ENCODE peak calls at places on chromosomes 3 and 15, in four cellular contexts. D is stimulated activated naive B cell treated with anti-CD40 and anti-IgM and Interleukin-4, amounts not matched to agents 10 μg/mL and 1 μg/mL and 100 μg/mL, for 72 hours; B is mesothelial cell of epicardium; T is adipocyte. J is an unnamed sample.

GRCh38 chr3:19073341-19074105 is 74.8 kb upstream of the KCNH8 start:
- DNase-seq in D (no peak), B (no peak), T (no peak), J (no peak)

GRCh38 chr3:13780432-13781173 is 99.3 kb downstream of the WNT7A start:
- DNase-seq in D (no peak), B (no peak), T (no peak), J (no peak)

GRCh38 chr3:185827595-185828344 is 2.9 kb upstream of the IGF2BP2 start:
- DNase-seq in D (no peak), B (no peak), T (no peak), J (no peak)

GRCh38 chr3:9279959-9280358 is 30.5 kb upstream of the SRGAP3 start:
- DNase-seq in D (no peak), B (no peak), T (no peak), J (no peak)

GRCh38 chr3:4825572-4826236 is 153.5 kb upstream of the BHLHE40 start:
- DNase-seq in D (peak; percentile 39), B (no peak), T (no peak), J (no peak)

GRCh38 chr15:64695571-64695992 is 79.8 kb downstream of the RBPMS2 start:
- DNase-seq in D (peak; percentile 47), B (no peak), T (no peak), J (no peak)

GRCh38 chr3:176584413-176585176 is 612.7 kb downstream of the TBL1XR1 start:
- DNase-seq in D (no peak), B (no peak), T (peak; percentile 83), J (no peak)

GRCh38 chr3:171904829-171905228 is 61.7 kb downstream of the TMEM212 start:
- DNase-seq in D (no peak), B (no peak), T (no peak), J (no peak)

GRCh38 chr3:53102601-53103147 is 27.6 kb downstream of the RFT1 start:
- DNase-seq in D (peak; percentile 28), B (no peak), T (no peak), J (no peak)

GRCh38 chr15:40430271-40430805 is 10.4 kb upstream of the BAHD1 start:
- DNase-seq in D (no peak), B (no peak), T (peak; percentile 24), J (no peak)

GRCh38 chr15:59456114-59456513 is 18.1 kb downstream of the FAM81A start:
- DNase-seq in D (no peak), B (no peak), T (no peak), J (no peak)

GRCh38 chr3:132418916-132419315 is 1.6 kb downstream of the DNAJC13 start:
- DNase-seq in D (no peak), B (no peak), T (peak; percentile 52), J (no peak)

GRCh38 chr15:57405133-57405532 is 28.8 kb downstream of the CGNL1 start:
- DNase-seq in D (no peak), B (no peak), T (no peak), J (no peak)

GRCh38 chr3:25513642-25514266 is 85.7 kb downstream of the RARB start:
- DNase-seq in D (no peak), B (no peak), T (peak; percentile 37), J (no peak)

GRCh38 chr3:114299421-114299820 is 5.6 kb downstream of the TIGIT start:
- DNase-seq in D (peak; percentile 16), B (no peak), T (peak; percentile 17), J (no peak)

GRCh38 chr3:140501054-140501769 is 176.7 kb upstream of the TRIM42 start:
- DNase-seq in D (no peak), B (no peak), T (peak; percentile 36), J (no peak)

GRCh38 chr15:26773917-26774316 is 1.1 kb upstream of the GABRB3 start:
- DNase-seq in D (no peak), B (no peak), T (no peak), J (no peak)

GRCh38 chr3:33438284-33438668 is 1.9 kb downstream of the UBP1 start:
- DNase-seq in D (no peak), B (no peak), T (peak; percentile 65), J (no peak)

GRCh38 chr3:51340311-51340829 is 44.7 kb upstream of the MANF start:
- DNase-seq in D (no peak), B (no peak), T (peak; percentile 93), J (no peak)

GRCh38 chr15:45583731-45584639 is 3.2 kb upstream of the BLOC1S6 start:
- DNase-seq in D (no peak), B (no peak), T (no peak), J (no peak)

GRCh38 chr3:24493951-24494615 is 567 bp downstream of the THRB start:
- DNase-seq in D (peak; percentile 25), B (peak; percentile 19), T (peak; percentile 67), J (no peak)

GRCh38 chr3:193593666-193594025 is 638 bp downstream of the OPA1 start:
- DNase-seq in D (peak; percentile 25), B (no peak), T (peak; percentile 60), J (no peak)

GRCh38 chr15:80120636-80121035 is 32.2 kb upstream of the FAH start:
- DNase-seq in D (no peak), B (no peak), T (no peak), J (no peak)

GRCh38 chr3:11566916-11567315 is 76.8 kb downstream of the VGLL4 start:
- DNase-seq in D (no peak), B (no peak), T (no peak), J (no peak)

GRCh38 chr3:70748593-70748992 is 436.2 kb upstream of the MDFIC2 start:
- DNase-seq in D (no peak), B (no peak), T (no peak), J (no peak)

GRCh38 chr3:27034255-27034654 is 334.9 kb downstream of the NEK10 start:
- DNase-seq in D (no peak), B (no peak), T (no peak), J (no peak)

GRCh38 chr3:187968883-187969580 is 184.9 kb upstream of the LPP start:
- DNase-seq in D (no peak), B (no peak), T (peak; percentile 83), J (no peak)

GRCh38 chr3:178618907-178619306 is 82.7 kb downstream of the KCNMB2 start:
- DNase-seq in D (no peak), B (no peak), T (no peak), J (no peak)

GRCh38 chr3:149512073-149512782 is 37.7 kb downstream of the TM4SF4 start:
- DNase-seq in D (no peak), B (no peak), T (peak; percentile 80), J (peak; percentile 9)

GRCh38 chr3:85360742-85361387 is 402.1 kb downstream of the CADM2 start:
- DNase-seq in D (no peak), B (no peak), T (no peak), J (no peak)

GRCh38 chr3:115836944-115837343 is 213.6 kb downstream of the GAP43 start:
- DNase-seq in D (no peak), B (no peak), T (peak; percentile 61), J (no peak)

GRCh38 chr3:45800611-45801010 is 4.3 kb upstream of the SLC6A20 start:
- DNase-seq in D (no peak), B (no peak), T (no peak), J (no peak)

GRCh38 chr3:184368116-184368803 is 6.8 kb downstream of the POLR2H start:
- DNase-seq in D (no peak), B (no peak), T (no peak), J (no peak)

GRCh38 chr15:28043625-28044520 is 55.2 kb downstream of the OCA2 start:
- DNase-seq in D (no peak), B (no peak), T (no peak), J (no peak)

GRCh38 chr3:32401541-32402052 is 9.9 kb downstream of the CMTM7 start:
- DNase-seq in D (no peak), B (peak; percentile 40), T (peak; percentile 83), J (no peak)

GRCh38 chr3:152385761-152386160 is 117.0 kb downstream of the MBNL1 start:
- DNase-seq in D (no peak), B (no peak), T (peak; percentile 63), J (no peak)

GRCh38 chr3:48476426-48477053 is 27.4 kb downstream of the SHISA5 start:
- DNase-seq in D (no peak), B (no peak), T (no peak), J (no peak)

J was measured in NCI-H187.